ENCODE peak calls at places on chromosomes 6 and 20, in seven cellular contexts. Y is pons; P is GM19239; F is activated CD4-positive, alpha-beta T cell treated with anti-CD3 and anti-CD28 coated beads, Interleukin-2, amount 10 ng/mL, durations not matched to agents 24 days and 14 days; X is BJ; D is Panc1; S is iPS-NIHi11. Q is an unnamed sample.

GRCh38 chr20:15310361-15310760 is 972.9 kb upstream of the FLRT3 start:
- DNase-seq in D (no peak), P (no peak), S (no peak), X (no peak), F (no peak), Y (no peak), Q (no peak)

GRCh38 chr6:30006170-30007131 is 54.6 kb upstream of the POLR1H start:
- DNase-seq in F (peak), S (peak), D (no peak), Y (no peak), P (no peak), X (no peak), Q (peak)

GRCh38 chr6:150334790-150335783 is 33.7 kb upstream of the IYD start:
- DNase-seq in S (peak), P (peak), X (no peak), D (peak), F (peak), Y (peak), Q (peak)

GRCh38 chr6:118808794-118809668 is 84.9 kb upstream of the ASF1A start:
- DNase-seq in Y (no peak), S (no peak), P (no peak), D (no peak), F (peak), X (no peak), Q (no peak)

GRCh38 chr6:89037156-89037900 is 43.2 kb upstream of the PNRC1 start:
- DNase-seq in X (no peak), F (no peak), P (no peak), Y (no peak), S (no peak), D (no peak), Q (no peak)

GRCh38 chr6:21914121-21914973 is 320.8 kb downstream of the SOX4 start:
- DNase-seq in X (no peak), P (no peak), S (no peak), F (peak), Y (no peak), D (no peak), Q (no peak)

GRCh38 chr6:166419268-166419667 is 36.5 kb upstream of the MPC1 start:
- DNase-seq in P (peak), S (no peak), F (peak), D (no peak), Y (no peak), X (no peak), Q (peak)

GRCh38 chr6:137989696-137990095 is 117.5 kb downstream of the PERP start:
- DNase-seq in S (no peak), F (no peak), X (no peak), Y (no peak), P (no peak), D (no peak), Q (no peak)

GRCh38 chr20:3218307-3218988 is 9.2 kb downstream of the ITPA start:
- DNase-seq in P (peak), F (peak), D (no peak), X (no peak), Y (no peak), S (peak), Q (peak)

GRCh38 chr6:84411060-84411629 is 183.7 kb upstream of the CEP162 start:
- DNase-seq in D (no peak), S (no peak), Y (no peak), X (peak), P (no peak), F (no peak), Q (no peak)

GRCh38 chr6:113856571-113857564 is at the start of gene MARCKS:
- DNase-seq in D (no peak), Y (peak), S (peak), X (peak), F (peak), P (peak), Q (peak)

GRCh38 chr20:53621482-53622246 is 28.0 kb upstream of the ZNF217 start:
- DNase-seq in F (peak), S (no peak), D (peak), Y (peak), P (no peak), X (peak), Q (no peak)

GRCh38 chr20:45890077-45890996 is 671 bp downstream of the NEURL2 start:
- DNase-seq in F (peak), S (peak), D (no peak), Y (peak), P (no peak), X (no peak), Q (peak)

GRCh38 chr6:43275782-43276179 is 22.3 kb upstream of the SLC22A7 start:
- DNase-seq in Y (no peak), P (no peak), F (no peak), X (no peak), S (peak), D (no peak), Q (no peak)

GRCh38 chr20:62631336-62632317 is 10.7 kb upstream of the SLCO4A1 start:
- DNase-seq in X (no peak), P (no peak), Y (no peak), F (no peak), D (no peak), S (no peak), Q (no peak)

GRCh38 chr20:3090565-3090964 is 6.0 kb upstream of the AVP start:
- DNase-seq in F (no peak), S (no peak), P (no peak), D (no peak), Y (no peak), X (no peak), Q (no peak)

GRCh38 chr6:43851204-43851855 is 81.3 kb downstream of the VEGFA start:
- DNase-seq in S (peak), F (no peak), Y (no peak), P (no peak), X (peak), D (no peak), Q (no peak)

GRCh38 chr6:133768656-133769295 is 120.1 kb upstream of the TCF21 start:
- DNase-seq in X (no peak), F (no peak), S (no peak), Y (no peak), P (no peak), D (no peak), Q (no peak)

GRCh38 chr6:91299544-91300491 is 712.9 kb upstream of the MAP3K7 start:
- DNase-seq in X (peak), D (no peak), P (no peak), S (peak), Y (no peak), F (no peak), Q (no peak)

GRCh38 chr6:139028242-139028657 is 295 bp upstream of the ABRACL start:
- DNase-seq in P (no peak), S (no peak), F (no peak), D (no peak), Y (no peak), X (no peak), Q (no peak)

GRCh38 chr20:50359607-50360217 is 150.5 kb upstream of the PTPN1 start:
- DNase-seq in P (no peak), D (no peak), F (no peak), S (no peak), Y (no peak), X (no peak), Q (no peak)

GRCh38 chr6:156396068-156396771 is 381.0 kb upstream of the ARID1B start:
- DNase-seq in F (peak), D (no peak), Y (no peak), P (peak), S (no peak), X (no peak), Q (peak)

GRCh38 chr6:27617046-27617687 is 144.3 kb upstream of the ZNF184 start:
- DNase-seq in X (no peak), P (no peak), F (no peak), S (peak), D (no peak), Y (no peak), Q (no peak)

GRCh38 chr6:55286824-55287223 is 40.4 kb upstream of the GFRAL start:
- DNase-seq in Y (no peak), X (no peak), P (no peak), F (no peak), S (no peak), D (no peak), Q (no peak)

GRCh38 chr6:120903836-120904235 is 430.4 kb downstream of the TBC1D32 start:
- DNase-seq in Y (no peak), S (no peak), P (no peak), D (no peak), F (no peak), X (no peak), Q (no peak)

GRCh38 chr6:129994410-129994809 is 24.0 kb upstream of the L3MBTL3 start:
- DNase-seq in X (no peak), D (no peak), F (no peak), P (no peak), Y (no peak), S (no peak), Q (no peak)

GRCh38 chr6:40906759-40907158 is 132.3 kb downstream of the UNC5CL start:
- DNase-seq in X (no peak), F (no peak), D (peak), P (no peak), S (no peak), Y (no peak), Q (no peak)

GRCh38 chr6:136609878-136610706 is 59.9 kb upstream of the MAP7 start:
- DNase-seq in Y (peak), D (peak), F (peak), P (no peak), X (peak), S (peak), Q (no peak)

GRCh38 chr6:166862287-166862977 is 93.9 kb downstream of the RNASET2 start:
- DNase-seq in D (no peak), P (peak), S (peak), Y (no peak), F (peak), X (no peak), Q (peak)

GRCh38 chr20:44188752-44189151 is 1.8 kb upstream of the JPH2 start:
- DNase-seq in P (no peak), D (no peak), S (no peak), Y (no peak), X (no peak), F (no peak), Q (no peak)

Q was measured in GM10248.